ENCODE peak calls at places on chromosomes 1 and 21, in ten cellular contexts. One of them, this sample, is unnamed.

GRCh38 chr1:241592273-241592958 is 47.8 kb downstream of the CHML start:
- DNase-seq in kidney: no peak
- DNase-seq in heart right ventricle: no peak
- DNase-seq in bronchial epithelial cell: peak
- DNase-seq in A549: no peak
- DNase-seq in esophagus muscularis mucosa: no peak
- DNase-seq in AG10803: peak
- DNase-seq in AG09309: peak
- DNase-seq in body of pancreas: no peak
- DNase-seq in esophagus squamous epithelium: no peak
- DNase-seq in this sample: no peak

GRCh38 chr1:172473302-172473701 is 29.4 kb upstream of the PIGC start:
- DNase-seq in kidney: no peak
- DNase-seq in heart right ventricle: no peak
- DNase-seq in bronchial epithelial cell: no peak
- DNase-seq in A549: no peak
- DNase-seq in esophagus muscularis mucosa: no peak
- DNase-seq in AG10803: no peak
- DNase-seq in AG09309: no peak
- DNase-seq in body of pancreas: no peak
- DNase-seq in esophagus squamous epithelium: no peak
- DNase-seq in this sample: no peak

GRCh38 chr21:43290529-43291346 is 121.9 kb downstream of the CRYAA start:
- DNase-seq in kidney: peak
- DNase-seq in heart right ventricle: no peak
- DNase-seq in bronchial epithelial cell: no peak
- DNase-seq in A549: no peak
- DNase-seq in esophagus muscularis mucosa: no peak
- DNase-seq in AG10803: no peak
- DNase-seq in AG09309: no peak
- DNase-seq in body of pancreas: no peak
- DNase-seq in esophagus squamous epithelium: no peak
- DNase-seq in this sample: no peak

GRCh38 chr21:29334717-29335428 is 36.2 kb downstream of the BACH1 start:
- DNase-seq in kidney: no peak
- DNase-seq in heart right ventricle: no peak
- DNase-seq in bronchial epithelial cell: no peak
- DNase-seq in A549: no peak
- DNase-seq in esophagus muscularis mucosa: no peak
- DNase-seq in AG10803: peak
- DNase-seq in AG09309: no peak
- DNase-seq in body of pancreas: no peak
- DNase-seq in esophagus squamous epithelium: no peak
- DNase-seq in this sample: no peak

GRCh38 chr1:214005716-214006115 is 17.9 kb downstream of the PROX1 start:
- DNase-seq in kidney: no peak
- DNase-seq in heart right ventricle: no peak
- DNase-seq in bronchial epithelial cell: no peak
- DNase-seq in A549: no peak
- DNase-seq in esophagus muscularis mucosa: peak
- DNase-seq in AG10803: no peak
- DNase-seq in AG09309: no peak
- DNase-seq in body of pancreas: no peak
- DNase-seq in esophagus squamous epithelium: no peak
- DNase-seq in this sample: no peak

GRCh38 chr1:60657926-60658325 is 424.4 kb upstream of the NFIA start:
- DNase-seq in kidney: no peak
- DNase-seq in heart right ventricle: no peak
- DNase-seq in bronchial epithelial cell: no peak
- DNase-seq in A549: no peak
- DNase-seq in esophagus muscularis mucosa: no peak
- DNase-seq in AG10803: no peak
- DNase-seq in AG09309: no peak
- DNase-seq in body of pancreas: no peak
- DNase-seq in esophagus squamous epithelium: no peak
- DNase-seq in this sample: no peak

GRCh38 chr1:178354816-178355215 is 141.9 kb downstream of the CLEC20A start:
- DNase-seq in kidney: no peak
- DNase-seq in heart right ventricle: no peak
- DNase-seq in bronchial epithelial cell: no peak
- DNase-seq in A549: no peak
- DNase-seq in esophagus muscularis mucosa: no peak
- DNase-seq in AG10803: peak
- DNase-seq in AG09309: no peak
- DNase-seq in body of pancreas: no peak
- DNase-seq in esophagus squamous epithelium: no peak
- DNase-seq in this sample: no peak

GRCh38 chr1:92485374-92486250 is 1.1 kb downstream of the GFI1 start:
- DNase-seq in kidney: peak
- DNase-seq in heart right ventricle: peak
- DNase-seq in bronchial epithelial cell: no peak
- DNase-seq in A549: no peak
- DNase-seq in esophagus muscularis mucosa: no peak
- DNase-seq in AG10803: no peak
- DNase-seq in AG09309: no peak
- DNase-seq in body of pancreas: peak
- DNase-seq in esophagus squamous epithelium: no peak
- DNase-seq in this sample: no peak

GRCh38 chr1:108592030-108592759 is 32.3 kb downstream of the EEIG2 start:
- DNase-seq in kidney: no peak
- DNase-seq in heart right ventricle: no peak
- DNase-seq in bronchial epithelial cell: no peak
- DNase-seq in A549: no peak
- DNase-seq in esophagus muscularis mucosa: no peak
- DNase-seq in AG10803: no peak
- DNase-seq in AG09309: no peak
- DNase-seq in body of pancreas: no peak
- DNase-seq in esophagus squamous epithelium: no peak
- DNase-seq in this sample: no peak

GRCh38 chr1:67314696-67315095 is 7.0 kb downstream of the IL12RB2 start:
- DNase-seq in kidney: no peak
- DNase-seq in heart right ventricle: no peak
- DNase-seq in bronchial epithelial cell: peak
- DNase-seq in A549: no peak
- DNase-seq in esophagus muscularis mucosa: no peak
- DNase-seq in AG10803: no peak
- DNase-seq in AG09309: no peak
- DNase-seq in body of pancreas: no peak
- DNase-seq in esophagus squamous epithelium: no peak
- DNase-seq in this sample: no peak

GRCh38 chr1:2791027-2791760 is 10.3 kb downstream of the TTC34 start:
- DNase-seq in kidney: peak
- DNase-seq in heart right ventricle: no peak
- DNase-seq in bronchial epithelial cell: no peak
- DNase-seq in A549: no peak
- DNase-seq in esophagus muscularis mucosa: no peak
- DNase-seq in AG10803: no peak
- DNase-seq in AG09309: no peak
- DNase-seq in body of pancreas: no peak
- DNase-seq in esophagus squamous epithelium: no peak
- DNase-seq in this sample: no peak

GRCh38 chr1:11823366-11824137 is 17.6 kb downstream of the CLCN6 start:
- DNase-seq in kidney: no peak
- DNase-seq in heart right ventricle: no peak
- DNase-seq in bronchial epithelial cell: no peak
- DNase-seq in A549: no peak
- DNase-seq in esophagus muscularis mucosa: no peak
- DNase-seq in AG10803: no peak
- DNase-seq in AG09309: no peak
- DNase-seq in body of pancreas: no peak
- DNase-seq in esophagus squamous epithelium: no peak
- DNase-seq in this sample: no peak

GRCh38 chr1:225567789-225568188 is 85.1 kb downstream of the ENAH start:
- DNase-seq in kidney: no peak
- DNase-seq in heart right ventricle: no peak
- DNase-seq in bronchial epithelial cell: peak
- DNase-seq in A549: no peak
- DNase-seq in esophagus muscularis mucosa: no peak
- DNase-seq in AG10803: no peak
- DNase-seq in AG09309: no peak
- DNase-seq in body of pancreas: no peak
- DNase-seq in esophagus squamous epithelium: no peak
- DNase-seq in this sample: no peak

GRCh38 chr1:160548960-160549664 is 26.1 kb upstream of the SLAMF6 start:
- DNase-seq in kidney: no peak
- DNase-seq in heart right ventricle: no peak
- DNase-seq in bronchial epithelial cell: no peak
- DNase-seq in A549: no peak
- DNase-seq in esophagus muscularis mucosa: no peak
- DNase-seq in AG10803: no peak
- DNase-seq in AG09309: no peak
- DNase-seq in body of pancreas: no peak
- DNase-seq in esophagus squamous epithelium: no peak
- DNase-seq in this sample: no peak

GRCh38 chr1:214617246-214617645 is 14.3 kb downstream of the CENPF start:
- DNase-seq in kidney: no peak
- DNase-seq in heart right ventricle: no peak
- DNase-seq in bronchial epithelial cell: no peak
- DNase-seq in A549: no peak
- DNase-seq in esophagus muscularis mucosa: no peak
- DNase-seq in AG10803: no peak
- DNase-seq in AG09309: no peak
- DNase-seq in body of pancreas: no peak
- DNase-seq in esophagus squamous epithelium: no peak
- DNase-seq in this sample: no peak

GRCh38 chr1:11373029-11373964 is 100.3 kb downstream of the UBIAD1 start:
- DNase-seq in kidney: no peak
- DNase-seq in heart right ventricle: no peak
- DNase-seq in bronchial epithelial cell: no peak
- DNase-seq in A549: no peak
- DNase-seq in esophagus muscularis mucosa: no peak
- DNase-seq in AG10803: no peak
- DNase-seq in AG09309: no peak
- DNase-seq in body of pancreas: no peak
- DNase-seq in esophagus squamous epithelium: no peak
- DNase-seq in this sample: no peak

DNA sequence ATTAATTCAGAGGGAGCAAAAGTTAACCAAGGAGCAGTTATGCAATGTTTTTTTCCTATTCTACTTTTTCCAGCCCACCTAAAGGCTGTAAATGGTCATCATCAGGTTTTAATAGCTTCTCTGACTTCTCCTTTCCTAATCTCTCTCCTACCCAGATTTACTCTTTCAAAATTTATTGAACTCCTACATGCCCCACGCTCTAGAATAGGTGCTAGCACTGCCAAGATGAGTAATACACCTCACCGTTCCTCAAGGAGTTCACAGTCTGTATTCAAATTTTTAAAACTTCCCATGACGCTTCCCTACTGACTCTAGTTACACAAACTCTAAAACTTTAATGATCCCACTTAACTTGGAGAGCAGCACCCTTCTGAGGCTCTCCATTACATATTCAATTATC is 51.7 kb downstream of the ALG14 start:
- DNase-seq in kidney: no peak
- DNase-seq in heart right ventricle: no peak
- DNase-seq in bronchial epithelial cell: peak
- DNase-seq in A549: no peak
- DNase-seq in esophagus muscularis mucosa: peak
- DNase-seq in AG10803: no peak
- DNase-seq in AG09309: no peak
- DNase-seq in body of pancreas: no peak
- DNase-seq in esophagus squamous epithelium: no peak
- DNase-seq in this sample: no peak
- H3K4me3 ChIP-seq in kidney: peak
- H3K4me3 ChIP-seq in heart right ventricle: no peak
- H3K4me3 ChIP-seq in bronchial epithelial cell: no peak
- H3K4me3 ChIP-seq in A549: no peak
- H3K4me3 ChIP-seq in esophagus muscularis mucosa: peak
- H3K4me3 ChIP-seq in AG10803: no peak
- H3K4me3 ChIP-seq in AG09309: no peak
- H3K4me3 ChIP-seq in body of pancreas: no peak
- H3K4me3 ChIP-seq in esophagus squamous epithelium: no peak
- H3K4me3 ChIP-seq in this sample: no peak

DNA sequence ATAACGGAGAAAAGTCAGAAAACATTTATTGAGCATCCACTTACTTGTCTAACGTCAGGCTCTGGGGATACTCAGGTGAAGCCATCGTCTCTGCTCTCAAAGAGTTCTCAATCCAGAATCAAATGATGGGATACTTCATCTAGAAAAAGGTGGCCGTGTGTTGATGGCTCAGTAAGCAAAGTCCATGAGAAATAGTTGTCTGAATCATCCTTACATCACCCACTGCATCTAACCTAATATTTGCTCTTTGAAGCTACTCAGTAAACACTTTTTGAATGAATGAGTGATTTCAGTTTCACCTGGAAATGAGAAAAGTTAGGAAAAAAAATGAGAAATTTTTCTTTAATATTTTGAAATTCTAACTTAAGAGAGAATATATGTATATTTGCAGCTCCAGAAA is 155.3 kb upstream of the PKN2 start:
- DNase-seq in kidney: no peak
- DNase-seq in heart right ventricle: no peak
- DNase-seq in bronchial epithelial cell: peak
- DNase-seq in A549: no peak
- DNase-seq in esophagus muscularis mucosa: no peak
- DNase-seq in AG10803: no peak
- DNase-seq in AG09309: no peak
- DNase-seq in body of pancreas: no peak
- DNase-seq in esophagus squamous epithelium: no peak
- DNase-seq in this sample: no peak
- TF ChIP-seq CTCF in kidney: no peak
- TF ChIP-seq CTCF in heart right ventricle: no peak
- TF ChIP-seq CTCF in bronchial epithelial cell: no peak
- TF ChIP-seq CTCF in A549: no peak
- TF ChIP-seq CTCF in esophagus muscularis mucosa: no peak
- TF ChIP-seq CTCF in AG10803: no peak
- TF ChIP-seq CTCF in AG09309: no peak
- TF ChIP-seq CTCF in body of pancreas: no peak
- TF ChIP-seq CTCF in esophagus squamous epithelium: no peak
- TF ChIP-seq CTCF in this sample: no peak

DNA sequence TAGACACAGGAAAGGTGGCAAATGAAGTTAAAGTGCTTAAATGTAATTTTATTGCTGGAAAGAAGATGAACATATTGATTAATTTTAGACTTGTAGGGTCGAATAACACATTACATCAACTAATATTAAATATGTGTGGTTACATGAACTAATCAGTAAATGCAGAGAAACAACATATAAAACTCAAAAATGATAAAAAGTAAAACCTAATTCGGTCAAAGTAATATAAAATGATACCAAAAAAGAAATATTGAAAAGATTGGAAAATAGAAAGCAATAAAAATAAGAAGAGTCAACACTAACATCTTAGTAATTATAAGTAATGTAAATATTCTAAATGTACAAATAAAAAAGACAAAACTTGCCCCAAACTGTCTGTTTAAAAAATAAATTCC is 43.3 kb downstream of the CD53 start:
- DNase-seq in kidney: no peak
- DNase-seq in heart right ventricle: no peak
- DNase-seq in bronchial epithelial cell: no peak
- DNase-seq in A549: no peak
- DNase-seq in esophagus muscularis mucosa: no peak
- DNase-seq in AG10803: no peak
- DNase-seq in AG09309: no peak
- DNase-seq in body of pancreas: no peak
- DNase-seq in esophagus squamous epithelium: no peak
- DNase-seq in this sample: no peak
- H3K4me3 ChIP-seq in kidney: no peak
- H3K4me3 ChIP-seq in heart right ventricle: no peak
- H3K4me3 ChIP-seq in bronchial epithelial cell: no peak
- H3K4me3 ChIP-seq in A549: peak
- H3K4me3 ChIP-seq in esophagus muscularis mucosa: no peak
- H3K4me3 ChIP-seq in AG10803: no peak
- H3K4me3 ChIP-seq in AG09309: no peak
- H3K4me3 ChIP-seq in body of pancreas: no peak
- H3K4me3 ChIP-seq in esophagus squamous epithelium: no peak
- H3K4me3 ChIP-seq in this sample: no peak

GRCh38 chr1:29256979-29257804 is 20.9 kb downstream of the PTPRU start:
- DNase-seq in kidney: no peak
- DNase-seq in heart right ventricle: no peak
- DNase-seq in bronchial epithelial cell: no peak
- DNase-seq in A549: no peak
- DNase-seq in esophagus muscularis mucosa: no peak
- DNase-seq in AG10803: no peak
- DNase-seq in AG09309: no peak
- DNase-seq in body of pancreas: peak
- DNase-seq in esophagus squamous epithelium: no peak
- DNase-seq in this sample: no peak
- TF ChIP-seq CTCF in kidney: no peak
- TF ChIP-seq CTCF in heart right ventricle: no peak
- TF ChIP-seq CTCF in bronchial epithelial cell: no peak
- TF ChIP-seq CTCF in A549: no peak
- TF ChIP-seq CTCF in esophagus muscularis mucosa: no peak
- TF ChIP-seq CTCF in AG10803: no peak
- TF ChIP-seq CTCF in AG09309: no peak
- TF ChIP-seq CTCF in body of pancreas: no peak
- TF ChIP-seq CTCF in esophagus squamous epithelium: no peak
- TF ChIP-seq CTCF in this sample: no peak

This sample was measured in AG04449.